ENCODE peak calls at places on chromosomes 13 and 19, in seven cellular contexts. S is astrocyte of the spinal cord; A is effector memory CD4-positive, alpha-beta T cell; G is activated CD4-positive, alpha-beta T cell treated with anti-CD3 and anti-CD28 coated beads, Interleukin-2, amount 10 ng/mL, durations not matched to agents 7 days and 5 days; Y is substantia nigra; X is cardiac fibroblast; H is HT-29. F is an unnamed sample.

GRCh38 chr19:13429563-13429962 is 76.7 kb downstream of the CACNA1A start:
- DNase-seq in Y (no peak), H (no peak), A (no peak), S (no peak), G (no peak), X (no peak), F (no peak)

GRCh38 chr13:38685974-38686571 is 804 bp upstream of the FREM2 start:
- DNase-seq in S (peak), X (peak), H (peak), G (no peak), A (no peak), Y (peak), F (no peak)

GRCh38 chr13:113077953-113078894 is 27.4 kb upstream of the F7 start:
- DNase-seq in S (no peak), X (no peak), A (no peak), H (no peak), Y (no peak), G (no peak), F (no peak)

GRCh38 chr19:50203281-50204080 is at the start of gene MYH14:
- DNase-seq in H (peak), X (peak), A (no peak), S (peak), Y (peak), G (no peak), F (peak)

GRCh38 chr13:19737844-19738557 is 44.7 kb downstream of the PSPC1 start:
- DNase-seq in H (no peak), G (no peak), Y (no peak), S (no peak), X (no peak), A (no peak), F (no peak)

GRCh38 chr13:41019027-41019487 is at the start of gene ELF1:
- DNase-seq in A (peak), G (peak), H (peak), X (peak), Y (no peak), S (peak), F (peak)

GRCh38 chr13:61128850-61129645 is 286.6 kb downstream of the PCDH20 start:
- DNase-seq in X (no peak), Y (no peak), H (peak), A (no peak), G (no peak), S (peak), F (no peak)

GRCh38 chr13:44662515-44662914 is 86.4 kb upstream of the TSC22D1 start:
- DNase-seq in Y (no peak), S (no peak), A (no peak), G (no peak), H (no peak), X (no peak), F (no peak)

GRCh38 chr13:95083758-95084157 is 217.5 kb downstream of the ABCC4 start:
- DNase-seq in S (peak), X (peak), A (no peak), G (no peak), Y (no peak), H (no peak), F (peak)

F was measured in brain microvascular endothelial cell.